ENCODE peak calls at places on chromosomes 13 and 19, in nine cellular contexts. One of them, this sample, is unnamed.

GRCh38 chr13:94232956-94233355 is 246.5 kb downstream of the DCT start:
- DNase-seq in H1: no peak
- DNase-seq in HCT116: no peak
- DNase-seq in stomach: no peak
- DNase-seq in HepG2: no peak
- DNase-seq in GM12878: no peak
- DNase-seq in transverse colon: no peak
- DNase-seq in GM12891: no peak
- DNase-seq in breast epithelium: no peak
- DNase-seq in this sample: no peak

GRCh38 chr19:46393456-46394397 is 19.6 kb downstream of the CCDC8 start:
- DNase-seq in HCT116: no peak
- DNase-seq in HepG2: no peak
- DNase-seq in stomach: no peak
- DNase-seq in transverse colon: no peak
- DNase-seq in H1: no peak
- DNase-seq in breast epithelium: no peak
- DNase-seq in GM12878: no peak
- DNase-seq in GM12891: no peak
- DNase-seq in this sample: no peak

GRCh38 chr13:43245374-43245964 is 222.1 kb downstream of the DNAJC15 start:
- DNase-seq in GM12891: no peak
- DNase-seq in stomach: no peak
- DNase-seq in breast epithelium: no peak
- DNase-seq in H1: no peak
- DNase-seq in HCT116: no peak
- DNase-seq in transverse colon: no peak
- DNase-seq in HepG2: no peak
- DNase-seq in GM12878: no peak
- DNase-seq in this sample: no peak

GRCh38 chr13:21355304-21355703 is 103.8 kb downstream of the ZDHHC20 start:
- DNase-seq in HepG2: no peak
- DNase-seq in GM12878: no peak
- DNase-seq in transverse colon: no peak
- DNase-seq in H1: peak
- DNase-seq in HCT116: no peak
- DNase-seq in breast epithelium: no peak
- DNase-seq in GM12891: no peak
- DNase-seq in stomach: no peak
- DNase-seq in this sample: no peak

GRCh38 chr19:18167975-18168645 is 5.5 kb upstream of the IFI30 start:
- DNase-seq in HepG2: no peak
- DNase-seq in transverse colon: peak
- DNase-seq in stomach: peak
- DNase-seq in GM12891: peak
- DNase-seq in HCT116: no peak
- DNase-seq in breast epithelium: no peak
- DNase-seq in H1: peak
- DNase-seq in GM12878: no peak
- DNase-seq in this sample: peak

GRCh38 chr13:41502676-41503075 is 45.3 kb downstream of the RGCC start:
- DNase-seq in GM12891: no peak
- DNase-seq in GM12878: peak
- DNase-seq in breast epithelium: no peak
- DNase-seq in H1: no peak
- DNase-seq in HCT116: no peak
- DNase-seq in HepG2: no peak
- DNase-seq in transverse colon: peak
- DNase-seq in stomach: no peak
- DNase-seq in this sample: no peak

GRCh38 chr13:61255035-61255796 is 160.4 kb downstream of the PCDH20 start:
- DNase-seq in breast epithelium: no peak
- DNase-seq in H1: peak
- DNase-seq in stomach: no peak
- DNase-seq in HCT116: peak
- DNase-seq in transverse colon: no peak
- DNase-seq in HepG2: peak
- DNase-seq in GM12878: no peak
- DNase-seq in GM12891: no peak
- DNase-seq in this sample: no peak

GRCh38 chr19:7177926-7178325 is 108.4 kb downstream of the ZNF557 start:
- DNase-seq in HepG2: no peak
- DNase-seq in transverse colon: no peak
- DNase-seq in stomach: no peak
- DNase-seq in HCT116: no peak
- DNase-seq in GM12891: no peak
- DNase-seq in H1: no peak
- DNase-seq in GM12878: no peak
- DNase-seq in breast epithelium: no peak
- DNase-seq in this sample: no peak

GRCh38 chr13:38641164-38641948 is 45.5 kb upstream of the FREM2 start:
- DNase-seq in H1: no peak
- DNase-seq in HCT116: no peak
- DNase-seq in HepG2: no peak
- DNase-seq in stomach: no peak
- DNase-seq in transverse colon: no peak
- DNase-seq in GM12891: no peak
- DNase-seq in GM12878: no peak
- DNase-seq in breast epithelium: no peak
- DNase-seq in this sample: no peak

GRCh38 chr19:42224940-42225717 is 5.0 kb downstream of the ZNF526 start:
- DNase-seq in breast epithelium: no peak
- DNase-seq in transverse colon: no peak
- DNase-seq in GM12891: no peak
- DNase-seq in H1: no peak
- DNase-seq in HCT116: no peak
- DNase-seq in stomach: no peak
- DNase-seq in HepG2: no peak
- DNase-seq in GM12878: no peak
- DNase-seq in this sample: no peak

GRCh38 chr13:32969516-32969941 is 46.7 kb upstream of the KL start:
- DNase-seq in HCT116: no peak
- DNase-seq in transverse colon: no peak
- DNase-seq in breast epithelium: no peak
- DNase-seq in GM12891: no peak
- DNase-seq in HepG2: no peak
- DNase-seq in GM12878: peak
- DNase-seq in H1: no peak
- DNase-seq in stomach: no peak
- DNase-seq in this sample: peak
- TF ChIP-seq POLR2AphosphoS5 in HCT116: no peak
- TF ChIP-seq POLR2AphosphoS5 in transverse colon: no peak
- TF ChIP-seq POLR2AphosphoS5 in breast epithelium: no peak
- TF ChIP-seq POLR2AphosphoS5 in GM12891: no peak
- TF ChIP-seq POLR2AphosphoS5 in HepG2: no peak
- TF ChIP-seq POLR2AphosphoS5 in GM12878: no peak
- TF ChIP-seq POLR2AphosphoS5 in H1: no peak
- TF ChIP-seq POLR2AphosphoS5 in stomach: no peak
- TF ChIP-seq POLR2AphosphoS5 in this sample: no peak

DNA sequence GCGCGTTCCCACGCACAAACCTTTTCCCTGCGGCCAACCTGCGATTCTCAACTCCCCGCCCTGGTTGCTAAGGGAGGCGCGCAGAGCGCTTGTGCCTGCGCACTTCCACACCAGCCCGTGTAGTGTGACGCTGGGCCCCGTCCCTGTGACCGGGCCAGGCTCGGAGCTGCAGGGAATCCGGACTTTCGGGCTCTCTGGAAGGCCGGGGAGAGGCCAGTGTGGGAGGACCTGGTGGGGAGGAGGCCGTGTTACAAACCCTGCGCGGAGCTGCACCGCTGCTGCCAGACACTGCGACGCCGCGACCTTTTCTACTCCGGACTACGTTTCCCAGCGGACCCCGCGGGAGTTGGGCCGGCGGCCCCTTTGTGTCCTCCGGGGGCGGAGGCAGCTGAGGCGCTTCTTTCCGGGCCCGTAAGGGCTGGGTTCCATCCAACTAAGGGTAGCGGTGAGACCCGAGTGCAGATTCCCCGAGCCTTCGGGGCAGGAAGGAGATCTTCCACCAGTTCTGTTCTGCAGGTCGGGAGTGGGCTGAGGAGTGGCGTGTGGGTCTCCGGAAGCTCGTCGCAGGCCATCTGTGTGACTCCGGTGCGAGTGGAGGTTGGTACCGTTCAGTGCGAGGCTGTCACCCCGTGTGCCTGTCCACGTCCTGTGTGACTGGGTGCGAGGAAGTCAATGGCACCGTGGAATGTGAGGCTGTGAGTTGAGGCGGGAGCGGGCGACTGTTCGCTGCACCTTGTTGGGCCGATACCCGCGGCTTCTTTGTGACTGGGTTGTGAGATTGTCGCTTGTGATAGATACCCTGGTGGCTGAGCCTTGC is at the start of gene ZNF570:
- DNase-seq in HCT116: no peak
- DNase-seq in H1: peak
- DNase-seq in GM12891: peak
- DNase-seq in HepG2: peak
- DNase-seq in transverse colon: peak
- DNase-seq in breast epithelium: peak
- DNase-seq in stomach: peak
- DNase-seq in GM12878: peak
- DNase-seq in this sample: peak
- TF ChIP-seq POLR2A in HCT116: no peak
- TF ChIP-seq POLR2A in H1: peak
- TF ChIP-seq POLR2A in GM12891: peak
- TF ChIP-seq POLR2A in HepG2: peak
- TF ChIP-seq POLR2A in transverse colon: peak
- TF ChIP-seq POLR2A in breast epithelium: peak
- TF ChIP-seq POLR2A in stomach: no peak
- TF ChIP-seq POLR2A in GM12878: peak
- TF ChIP-seq POLR2A in this sample: peak

GRCh38 chr19:11792942-11793341 is 5.4 kb upstream of the ZNF491 start:
- DNase-seq in HCT116: no peak
- DNase-seq in H1: no peak
- DNase-seq in HepG2: no peak
- DNase-seq in breast epithelium: no peak
- DNase-seq in stomach: no peak
- DNase-seq in GM12878: no peak
- DNase-seq in GM12891: no peak
- DNase-seq in transverse colon: no peak
- DNase-seq in this sample: no peak

GRCh38 chr19:11797491-11797890 is 832 bp upstream of the ZNF491 start:
- DNase-seq in transverse colon: peak
- DNase-seq in stomach: peak
- DNase-seq in GM12878: peak
- DNase-seq in breast epithelium: peak
- DNase-seq in GM12891: peak
- DNase-seq in HCT116: peak
- DNase-seq in HepG2: peak
- DNase-seq in H1: peak
- DNase-seq in this sample: peak

DNA sequence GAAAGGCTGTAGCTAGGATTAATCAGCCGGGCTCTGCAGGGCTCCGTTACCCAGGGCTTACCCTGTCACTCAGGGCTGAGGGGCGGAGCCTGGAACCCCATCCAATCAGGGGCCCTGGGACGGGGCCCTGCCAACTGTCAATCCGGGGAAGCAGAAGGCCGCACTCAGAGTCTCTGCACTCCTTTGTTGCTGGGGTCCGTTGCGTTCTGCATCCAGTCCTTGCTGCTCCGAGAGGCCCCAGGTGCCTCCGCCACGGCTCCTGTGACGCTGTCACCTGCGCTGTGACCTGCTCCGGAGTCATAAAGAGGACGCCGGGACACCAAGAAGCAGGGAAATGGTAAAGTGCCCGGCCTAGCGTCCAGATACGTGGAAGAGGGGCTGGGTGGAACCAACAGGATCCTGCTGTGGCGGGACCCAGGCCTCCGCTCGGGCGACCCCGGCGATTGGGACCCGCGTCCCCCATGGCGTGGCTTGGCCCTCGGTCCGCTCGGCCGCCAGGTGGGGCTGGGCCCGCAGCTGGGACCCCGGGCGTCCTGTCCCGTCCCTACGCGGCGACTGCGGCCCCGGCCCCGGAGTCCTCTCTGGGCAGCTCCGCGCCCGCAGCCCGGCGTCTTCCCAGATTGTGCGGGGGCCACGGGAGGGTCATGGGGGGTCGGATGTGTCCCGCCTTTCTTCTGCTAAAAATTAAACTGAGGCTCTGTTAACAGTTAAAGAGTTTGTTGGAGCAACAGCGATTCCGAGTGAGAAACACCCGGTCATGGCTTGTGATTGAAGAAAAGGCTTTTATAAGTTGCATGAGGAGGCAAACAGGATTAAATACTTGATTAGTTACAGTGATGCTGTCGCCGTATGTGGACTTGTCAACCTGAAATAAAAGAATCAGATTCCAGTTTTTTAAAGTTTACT is at the start of gene ZNF491:
- DNase-seq in GM12878: no peak
- DNase-seq in HCT116: no peak
- DNase-seq in GM12891: peak
- DNase-seq in breast epithelium: peak
- DNase-seq in stomach: peak
- DNase-seq in HepG2: peak
- DNase-seq in transverse colon: peak
- DNase-seq in H1: peak
- DNase-seq in this sample: peak
- TF ChIP-seq POLR2AphosphoS5 in GM12878: peak
- TF ChIP-seq POLR2AphosphoS5 in HCT116: no peak
- TF ChIP-seq POLR2AphosphoS5 in GM12891: no peak
- TF ChIP-seq POLR2AphosphoS5 in breast epithelium: no peak
- TF ChIP-seq POLR2AphosphoS5 in stomach: peak
- TF ChIP-seq POLR2AphosphoS5 in HepG2: peak
- TF ChIP-seq POLR2AphosphoS5 in transverse colon: peak
- TF ChIP-seq POLR2AphosphoS5 in H1: no peak
- TF ChIP-seq POLR2AphosphoS5 in this sample: peak

GRCh38 chr19:14002571-14003278 is 3.4 kb downstream of the RFX1 start:
- DNase-seq in GM12891: no peak
- DNase-seq in GM12878: peak
- DNase-seq in HCT116: no peak
- DNase-seq in H1: no peak
- DNase-seq in HepG2: no peak
- DNase-seq in stomach: no peak
- DNase-seq in breast epithelium: no peak
- DNase-seq in transverse colon: no peak
- DNase-seq in this sample: no peak

GRCh38 chr19:14003279-14004051 is 2.7 kb downstream of the RFX1 start:
- DNase-seq in breast epithelium: no peak
- DNase-seq in HepG2: no peak
- DNase-seq in stomach: no peak
- DNase-seq in transverse colon: no peak
- DNase-seq in GM12878: no peak
- DNase-seq in GM12891: no peak
- DNase-seq in HCT116: no peak
- DNase-seq in H1: no peak
- DNase-seq in this sample: no peak

GRCh38 chr19:14005381-14006084 is 587 bp downstream of the RFX1 start:
- DNase-seq in stomach: peak
- DNase-seq in HepG2: peak
- DNase-seq in GM12878: peak
- DNase-seq in transverse colon: peak
- DNase-seq in H1: peak
- DNase-seq in breast epithelium: peak
- DNase-seq in HCT116: peak
- DNase-seq in GM12891: peak
- DNase-seq in this sample: peak

GRCh38 chr19:14006085-14006765 is at the start of gene RFX1:
- DNase-seq in H1: peak
- DNase-seq in transverse colon: peak
- DNase-seq in breast epithelium: peak
- DNase-seq in GM12878: peak
- DNase-seq in HepG2: peak
- DNase-seq in GM12891: peak
- DNase-seq in stomach: peak
- DNase-seq in HCT116: peak
- DNase-seq in this sample: peak

GRCh38 chr19:14004619-14005380 is 1.3 kb downstream of the RFX1 start:
- DNase-seq in HCT116: no peak
- DNase-seq in H1: no peak
- DNase-seq in GM12891: no peak
- DNase-seq in HepG2: peak
- DNase-seq in transverse colon: peak
- DNase-seq in breast epithelium: no peak
- DNase-seq in GM12878: peak
- DNase-seq in stomach: peak
- DNase-seq in this sample: no peak
- TF ChIP-seq POLR2A in HCT116: no peak
- TF ChIP-seq POLR2A in H1: no peak
- TF ChIP-seq POLR2A in GM12891: no peak
- TF ChIP-seq POLR2A in HepG2: no peak
- TF ChIP-seq POLR2A in transverse colon: peak
- TF ChIP-seq POLR2A in breast epithelium: no peak
- TF ChIP-seq POLR2A in GM12878: no peak
- TF ChIP-seq POLR2A in stomach: no peak
- TF ChIP-seq POLR2A in this sample: no peak